ENCODE peak calls at places on chromosomes 3 and 15, in nine cellular contexts. G, P, S, D, J, Z, L, Q and O are unnamed samples.

GRCh38 chr15:71011503-71012155 is 103.6 kb upstream of the THSD4 start:
- DNase-seq in Q (no peak), Z (no peak), S (peak), D (peak), G (no peak), J (no peak), L (no peak), P (no peak), O (peak)

GRCh38 chr3:171978390-171978789 is 61.0 kb upstream of the FNDC3B start:
- DNase-seq in P (no peak), L (no peak), Z (no peak), S (no peak), G (no peak), D (no peak), J (no peak), Q (no peak), O (no peak)

GRCh38 chr3:23288715-23289114 is 85.6 kb downstream of the UBE2E2 start:
- DNase-seq in Z (no peak), S (no peak), D (no peak), L (no peak), Q (no peak), P (no peak), J (no peak), G (no peak), O (no peak)

GRCh38 chr3:108407858-108408257 is 102.5 kb downstream of the MYH15 start:
- DNase-seq in Z (no peak), P (no peak), L (no peak), D (no peak), G (no peak), Q (no peak), S (no peak), J (no peak), O (no peak)

GRCh38 chr3:126678691-126679317 is 23.9 kb upstream of the TXNRD3 start:
- DNase-seq in L (no peak), Z (no peak), Q (no peak), D (no peak), G (no peak), S (no peak), J (no peak), P (no peak), O (peak)

GRCh38 chr3:168364992-168365391 is 269.3 kb upstream of the GOLIM4 start:
- DNase-seq in L (no peak), S (no peak), D (no peak), Z (no peak), J (no peak), G (no peak), Q (no peak), P (no peak), O (no peak)

GRCh38 chr3:42875325-42876151 is at the start of gene CYP8B1:
- DNase-seq in P (no peak), J (no peak), Q (no peak), Z (no peak), L (no peak), G (no peak), D (no peak), S (no peak), O (no peak)

GRCh38 chr15:73982251-73982962 is 9.7 kb downstream of the STOML1 start:
- DNase-seq in Z (no peak), L (peak), J (no peak), P (no peak), Q (no peak), S (no peak), G (no peak), D (peak), O (peak)

GRCh38 chr3:182490601-182491485 is 302.5 kb upstream of the ATP11B start:
- DNase-seq in Q (no peak), Z (no peak), J (no peak), G (no peak), D (peak), L (no peak), P (peak), S (peak), O (peak)

GRCh38 chr15:42273900-42274692 is 863 bp upstream of the TMEM87A start:
- DNase-seq in G (peak), S (peak), J (peak), Q (peak), Z (peak), P (peak), L (peak), D (peak), O (peak)

GRCh38 chr3:127560051-127560787 is 30.3 kb downstream of the TPRA1 start:
- DNase-seq in Q (no peak), Z (no peak), D (no peak), P (no peak), S (no peak), J (no peak), G (no peak), L (no peak), O (no peak)

GRCh38 chr3:46076606-46077005 is 49.3 kb upstream of the XCR1 start:
- DNase-seq in J (no peak), L (no peak), Z (no peak), Q (no peak), S (no peak), G (no peak), D (peak), P (no peak), O (peak)